ENCODE peak calls at places on chromosomes 5 and 9, in ten cellular contexts. One of them, this sample, is unnamed.

GRCh38 chr5:133742370-133743036 is 130.2 kb upstream of the FSTL4 start:
- DNase-seq in HAP-1: no peak
- DNase-seq in AG10803: no peak
- DNase-seq in adrenal gland: peak; percentile 13
- DNase-seq in fibroblast of pulmonary artery: no peak
- DNase-seq in tibial artery: no peak
- DNase-seq in esophagus squamous epithelium: no peak
- DNase-seq in HL-60: no peak
- DNase-seq in AG09309: no peak
- DNase-seq in heart right ventricle: no peak
- DNase-seq in this sample: no peak

GRCh38 chr9:127698985-127699670 is 7.7 kb upstream of the CFAP157 start:
- DNase-seq in HAP-1: peak; percentile 45
- DNase-seq in AG10803: peak; percentile 97
- DNase-seq in adrenal gland: peak; percentile 99
- DNase-seq in fibroblast of pulmonary artery: peak; percentile 98
- DNase-seq in tibial artery: peak; percentile 98
- DNase-seq in esophagus squamous epithelium: peak; percentile 84
- DNase-seq in HL-60: no peak
- DNase-seq in AG09309: peak; percentile 90
- DNase-seq in heart right ventricle: peak; percentile 96
- DNase-seq in this sample: peak; percentile 87

GRCh38 chr9:96491079-96491879 is 41.3 kb downstream of the HABP4 start:
- DNase-seq in HAP-1: no peak
- DNase-seq in AG10803: no peak
- DNase-seq in adrenal gland: peak; percentile 68
- DNase-seq in fibroblast of pulmonary artery: peak; percentile 16
- DNase-seq in tibial artery: no peak
- DNase-seq in esophagus squamous epithelium: no peak
- DNase-seq in HL-60: no peak
- DNase-seq in AG09309: no peak
- DNase-seq in heart right ventricle: no peak
- DNase-seq in this sample: no peak

GRCh38 chr5:1748845-1749244 is 50.8 kb downstream of the MRPL36 start:
- DNase-seq in HAP-1: no peak
- DNase-seq in AG10803: no peak
- DNase-seq in adrenal gland: peak; percentile 5
- DNase-seq in fibroblast of pulmonary artery: no peak
- DNase-seq in tibial artery: peak; percentile 13
- DNase-seq in esophagus squamous epithelium: no peak
- DNase-seq in HL-60: no peak
- DNase-seq in AG09309: no peak
- DNase-seq in heart right ventricle: no peak
- DNase-seq in this sample: no peak

GRCh38 chr9:37531699-37532098 is 44.5 kb downstream of the FBXO10 start:
- DNase-seq in HAP-1: no peak
- DNase-seq in AG10803: no peak
- DNase-seq in adrenal gland: no peak
- DNase-seq in fibroblast of pulmonary artery: no peak
- DNase-seq in tibial artery: no peak
- DNase-seq in esophagus squamous epithelium: no peak
- DNase-seq in HL-60: peak; percentile 22
- DNase-seq in AG09309: no peak
- DNase-seq in heart right ventricle: no peak
- DNase-seq in this sample: no peak

GRCh38 chr5:150577378-150577777 is 63.1 kb upstream of the SYNPO start:
- DNase-seq in HAP-1: no peak
- DNase-seq in AG10803: no peak
- DNase-seq in adrenal gland: no peak
- DNase-seq in fibroblast of pulmonary artery: no peak
- DNase-seq in tibial artery: no peak
- DNase-seq in esophagus squamous epithelium: no peak
- DNase-seq in HL-60: no peak
- DNase-seq in AG09309: no peak
- DNase-seq in heart right ventricle: no peak
- DNase-seq in this sample: no peak

GRCh38 chr9:124357591-124358361 is 57.5 kb downstream of the PSMB7 start:
- DNase-seq in HAP-1: peak; percentile 7
- DNase-seq in AG10803: no peak
- DNase-seq in adrenal gland: no peak
- DNase-seq in fibroblast of pulmonary artery: no peak
- DNase-seq in tibial artery: no peak
- DNase-seq in esophagus squamous epithelium: no peak
- DNase-seq in HL-60: no peak
- DNase-seq in AG09309: no peak
- DNase-seq in heart right ventricle: no peak
- DNase-seq in this sample: no peak

GRCh38 chr5:37665272-37665671 is 174.6 kb downstream of the GDNF start:
- DNase-seq in HAP-1: no peak
- DNase-seq in AG10803: peak; percentile 67
- DNase-seq in adrenal gland: no peak
- DNase-seq in fibroblast of pulmonary artery: peak; percentile 46
- DNase-seq in tibial artery: no peak
- DNase-seq in esophagus squamous epithelium: no peak
- DNase-seq in HL-60: no peak
- DNase-seq in AG09309: no peak
- DNase-seq in heart right ventricle: no peak
- DNase-seq in this sample: no peak

GRCh38 chr5:95832664-95833063 is 10.1 kb upstream of the GLRX start:
- DNase-seq in HAP-1: no peak
- DNase-seq in AG10803: no peak
- DNase-seq in adrenal gland: no peak
- DNase-seq in fibroblast of pulmonary artery: no peak
- DNase-seq in tibial artery: no peak
- DNase-seq in esophagus squamous epithelium: no peak
- DNase-seq in HL-60: no peak
- DNase-seq in AG09309: no peak
- DNase-seq in heart right ventricle: no peak
- DNase-seq in this sample: no peak

GRCh38 chr9:112194969-112195431 is 19.9 kb upstream of the SUSD1 start:
- DNase-seq in HAP-1: no peak
- DNase-seq in AG10803: peak; percentile 40
- DNase-seq in adrenal gland: no peak
- DNase-seq in fibroblast of pulmonary artery: peak; percentile 50
- DNase-seq in tibial artery: no peak
- DNase-seq in esophagus squamous epithelium: no peak
- DNase-seq in HL-60: peak; percentile 16
- DNase-seq in AG09309: no peak
- DNase-seq in heart right ventricle: no peak
- DNase-seq in this sample: no peak

GRCh38 chr9:9469271-9469670 is 1143.5 kb downstream of the PTPRD start:
- DNase-seq in HAP-1: no peak
- DNase-seq in AG10803: no peak
- DNase-seq in adrenal gland: no peak
- DNase-seq in fibroblast of pulmonary artery: no peak
- DNase-seq in tibial artery: no peak
- DNase-seq in esophagus squamous epithelium: no peak
- DNase-seq in HL-60: no peak
- DNase-seq in AG09309: no peak
- DNase-seq in heart right ventricle: no peak
- DNase-seq in this sample: no peak

GRCh38 chr9:137279741-137280477 is 2.4 kb downstream of the TOR4A start:
- DNase-seq in HAP-1: peak; percentile 10
- DNase-seq in AG10803: no peak
- DNase-seq in adrenal gland: no peak
- DNase-seq in fibroblast of pulmonary artery: no peak
- DNase-seq in tibial artery: no peak
- DNase-seq in esophagus squamous epithelium: no peak
- DNase-seq in HL-60: no peak
- DNase-seq in AG09309: no peak
- DNase-seq in heart right ventricle: no peak
- DNase-seq in this sample: no peak

GRCh38 chr9:105296889-105297288 is 52.4 kb downstream of the SLC44A1 start:
- DNase-seq in HAP-1: no peak
- DNase-seq in AG10803: peak; percentile 96
- DNase-seq in adrenal gland: no peak
- DNase-seq in fibroblast of pulmonary artery: peak; percentile 99
- DNase-seq in tibial artery: no peak
- DNase-seq in esophagus squamous epithelium: no peak
- DNase-seq in HL-60: no peak
- DNase-seq in AG09309: peak; percentile 95
- DNase-seq in heart right ventricle: no peak
- DNase-seq in this sample: peak; percentile 91

GRCh38 chr9:95313010-95313498 is 4.5 kb downstream of the FANCC start:
- DNase-seq in HAP-1: no peak
- DNase-seq in AG10803: peak; percentile 47
- DNase-seq in adrenal gland: peak; percentile 56
- DNase-seq in fibroblast of pulmonary artery: peak; percentile 66
- DNase-seq in tibial artery: peak; percentile 45
- DNase-seq in esophagus squamous epithelium: no peak
- DNase-seq in HL-60: no peak
- DNase-seq in AG09309: no peak
- DNase-seq in heart right ventricle: peak; percentile 44
- DNase-seq in this sample: no peak

GRCh38 chr5:76074487-76074886 is 8.7 kb upstream of the SV2C start:
- DNase-seq in HAP-1: peak; percentile 18
- DNase-seq in AG10803: no peak
- DNase-seq in adrenal gland: no peak
- DNase-seq in fibroblast of pulmonary artery: no peak
- DNase-seq in tibial artery: no peak
- DNase-seq in esophagus squamous epithelium: no peak
- DNase-seq in HL-60: peak; percentile 17
- DNase-seq in AG09309: no peak
- DNase-seq in heart right ventricle: no peak
- DNase-seq in this sample: no peak

GRCh38 chr5:111229126-111229525 is 4.9 kb downstream of the CAMK4 start:
- DNase-seq in HAP-1: no peak
- DNase-seq in AG10803: no peak
- DNase-seq in adrenal gland: no peak
- DNase-seq in fibroblast of pulmonary artery: no peak
- DNase-seq in tibial artery: no peak
- DNase-seq in esophagus squamous epithelium: no peak
- DNase-seq in HL-60: no peak
- DNase-seq in AG09309: no peak
- DNase-seq in heart right ventricle: no peak
- DNase-seq in this sample: no peak
- H3K4me3 ChIP-seq in HAP-1: no peak overlapping the region
- H3K4me3 ChIP-seq in AG10803: no peak overlapping the region
- H3K4me3 ChIP-seq in adrenal gland: no peak overlapping the region
- H3K4me3 ChIP-seq in fibroblast of pulmonary artery: no peak overlapping the region
- H3K4me3 ChIP-seq in tibial artery: no peak overlapping the region
- H3K4me3 ChIP-seq in esophagus squamous epithelium: no peak overlapping the region
- H3K4me3 ChIP-seq in HL-60: no peak overlapping the region
- H3K4me3 ChIP-seq in AG09309: no peak overlapping the region
- H3K4me3 ChIP-seq in heart right ventricle: no peak overlapping the region
- H3K4me3 ChIP-seq in this sample: no peak overlapping the region

GRCh38 chr9:68974431-68974830 is 39.5 kb downstream of the PRKACG start:
- DNase-seq in HAP-1: no peak
- DNase-seq in AG10803: no peak
- DNase-seq in adrenal gland: no peak
- DNase-seq in fibroblast of pulmonary artery: no peak
- DNase-seq in tibial artery: no peak
- DNase-seq in esophagus squamous epithelium: no peak
- DNase-seq in HL-60: no peak
- DNase-seq in AG09309: no peak
- DNase-seq in heart right ventricle: no peak
- DNase-seq in this sample: no peak
- H3K4me3 ChIP-seq in HAP-1: no peak overlapping the region
- H3K4me3 ChIP-seq in AG10803: no peak overlapping the region
- H3K4me3 ChIP-seq in adrenal gland: peak overlapping the region; percentile 12
- H3K4me3 ChIP-seq in fibroblast of pulmonary artery: no peak overlapping the region
- H3K4me3 ChIP-seq in tibial artery: peak overlapping the region; percentile 21
- H3K4me3 ChIP-seq in esophagus squamous epithelium: no peak overlapping the region
- H3K4me3 ChIP-seq in HL-60: no peak overlapping the region
- H3K4me3 ChIP-seq in AG09309: no peak overlapping the region
- H3K4me3 ChIP-seq in heart right ventricle: peak overlapping the region; percentile 52
- H3K4me3 ChIP-seq in this sample: no peak overlapping the region

GRCh38 chr5:140146523-140146842 is 20.7 kb downstream of the IGIP start:
- DNase-seq in HAP-1: no peak
- DNase-seq in AG10803: no peak
- DNase-seq in adrenal gland: peak; percentile 19
- DNase-seq in fibroblast of pulmonary artery: no peak
- DNase-seq in tibial artery: no peak
- DNase-seq in esophagus squamous epithelium: no peak
- DNase-seq in HL-60: no peak
- DNase-seq in AG09309: no peak
- DNase-seq in heart right ventricle: no peak
- DNase-seq in this sample: no peak
- H3K4me3 ChIP-seq in HAP-1: no peak overlapping the region
- H3K4me3 ChIP-seq in AG10803: no peak overlapping the region
- H3K4me3 ChIP-seq in adrenal gland: peak overlapping the region; percentile 60
- H3K4me3 ChIP-seq in fibroblast of pulmonary artery: no peak overlapping the region
- H3K4me3 ChIP-seq in tibial artery: no peak overlapping the region
- H3K4me3 ChIP-seq in esophagus squamous epithelium: peak overlapping the region; percentile 20
- H3K4me3 ChIP-seq in HL-60: no peak overlapping the region
- H3K4me3 ChIP-seq in AG09309: no peak overlapping the region
- H3K4me3 ChIP-seq in heart right ventricle: peak overlapping the region; percentile 50
- H3K4me3 ChIP-seq in this sample: peak overlapping the region; percentile 40

GRCh38 chr9:69820955-69821788 is 555 bp downstream of the CFAP95 start:
- DNase-seq in HAP-1: no peak
- DNase-seq in AG10803: no peak
- DNase-seq in adrenal gland: no peak
- DNase-seq in fibroblast of pulmonary artery: no peak
- DNase-seq in tibial artery: no peak
- DNase-seq in esophagus squamous epithelium: no peak
- DNase-seq in HL-60: no peak
- DNase-seq in AG09309: no peak
- DNase-seq in heart right ventricle: no peak
- DNase-seq in this sample: no peak

GRCh38 chr9:69816775-69817174 is 3.8 kb upstream of the CFAP95 start:
- DNase-seq in HAP-1: no peak
- DNase-seq in AG10803: no peak
- DNase-seq in adrenal gland: no peak
- DNase-seq in fibroblast of pulmonary artery: no peak
- DNase-seq in tibial artery: no peak
- DNase-seq in esophagus squamous epithelium: no peak
- DNase-seq in HL-60: no peak
- DNase-seq in AG09309: no peak
- DNase-seq in heart right ventricle: no peak
- DNase-seq in this sample: no peak

GRCh38 chr9:69817202-69817601 is 3.4 kb upstream of the CFAP95 start:
- DNase-seq in HAP-1: no peak
- DNase-seq in AG10803: peak; percentile 5
- DNase-seq in adrenal gland: no peak
- DNase-seq in fibroblast of pulmonary artery: no peak
- DNase-seq in tibial artery: no peak
- DNase-seq in esophagus squamous epithelium: no peak
- DNase-seq in HL-60: no peak
- DNase-seq in AG09309: no peak
- DNase-seq in heart right ventricle: no peak
- DNase-seq in this sample: no peak

GRCh38 chr9:69822091-69822750 is 1.6 kb downstream of the CFAP95 start:
- DNase-seq in HAP-1: peak; percentile 36
- DNase-seq in AG10803: peak; percentile 30
- DNase-seq in adrenal gland: no peak
- DNase-seq in fibroblast of pulmonary artery: peak; percentile 23
- DNase-seq in tibial artery: no peak
- DNase-seq in esophagus squamous epithelium: no peak
- DNase-seq in HL-60: no peak
- DNase-seq in AG09309: peak; percentile 33
- DNase-seq in heart right ventricle: no peak
- DNase-seq in this sample: peak; percentile 67

DNA sequence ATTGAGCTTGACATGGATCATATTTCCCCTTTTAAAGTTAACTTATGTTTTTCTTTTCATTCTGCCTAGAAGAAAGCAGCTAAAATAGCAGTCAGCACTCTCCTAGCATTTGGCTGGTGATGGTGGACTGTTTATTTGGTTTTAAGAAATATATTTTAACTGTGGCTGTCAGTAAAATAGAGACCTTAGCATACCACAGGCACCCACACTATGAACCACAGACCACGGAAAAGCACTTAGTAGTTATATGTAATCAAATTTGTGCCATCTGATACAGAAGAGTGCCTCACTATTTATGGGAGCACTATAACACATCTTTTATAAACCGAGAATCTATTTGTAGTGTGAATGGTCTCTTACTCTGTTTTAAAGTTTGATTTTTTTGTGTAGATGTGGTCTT is 1.7 kb upstream of the CFAP95 start:
- DNase-seq in HAP-1: no peak
- DNase-seq in AG10803: no peak
- DNase-seq in adrenal gland: no peak
- DNase-seq in fibroblast of pulmonary artery: no peak
- DNase-seq in tibial artery: no peak
- DNase-seq in esophagus squamous epithelium: no peak
- DNase-seq in HL-60: no peak
- DNase-seq in AG09309: no peak
- DNase-seq in heart right ventricle: no peak
- DNase-seq in this sample: no peak
- H3K4me3 ChIP-seq in HAP-1: no peak overlapping the region
- H3K4me3 ChIP-seq in AG10803: no peak overlapping the region
- H3K4me3 ChIP-seq in adrenal gland: no peak overlapping the region
- H3K4me3 ChIP-seq in fibroblast of pulmonary artery: no peak overlapping the region
- H3K4me3 ChIP-seq in tibial artery: no peak overlapping the region
- H3K4me3 ChIP-seq in esophagus squamous epithelium: no peak overlapping the region
- H3K4me3 ChIP-seq in HL-60: no peak overlapping the region
- H3K4me3 ChIP-seq in AG09309: no peak overlapping the region
- H3K4me3 ChIP-seq in heart right ventricle: no peak overlapping the region
- H3K4me3 ChIP-seq in this sample: no peak overlapping the region